ENCODE peak calls at places on chromosome 16, in nine cellular contexts. O, C, Y, M, P, V, U, T and Q are unnamed samples.

GRCh38 chr16:19284207-19284606 is 1.3 kb upstream of the CLEC19A start:
- DNase-seq in P (no peak), M (no peak), Y (peak), C (peak), V (no peak), O (peak), U (no peak), T (no peak), Q (no peak)

GRCh38 chr16:4933433-4933832 is 3.5 kb downstream of the PPL start:
- DNase-seq in M (no peak), O (no peak), C (no peak), P (no peak), V (no peak), Y (no peak), U (no peak), T (no peak), Q (no peak)

GRCh38 chr16:69179255-69180010 is 7.5 kb upstream of the SNTB2 start:
- DNase-seq in O (peak), V (peak), M (no peak), C (peak), U (peak), P (no peak), Y (peak), T (peak), Q (peak)

GRCh38 chr16:50210266-50211038 is 55.9 kb upstream of the ADCY7 start:
- DNase-seq in C (peak), P (peak), M (peak), Y (peak), V (peak), U (peak), O (no peak), T (peak), Q (peak)

GRCh38 chr16:4733211-4733742 is 794 bp downstream of the ANKS3 start:
- DNase-seq in C (no peak), T (no peak), O (no peak), V (no peak), Y (no peak), M (no peak), P (no peak), U (no peak), Q (no peak)

GRCh38 chr16:51538707-51539604 is 387.9 kb upstream of the SALL1 start:
- DNase-seq in V (no peak), M (no peak), T (peak), P (no peak), C (peak), U (no peak), O (peak), Y (no peak), Q (peak)

GRCh38 chr16:58025351-58026138 is at the start of gene MMP15:
- DNase-seq in V (peak), Y (peak), M (peak), T (peak), O (peak), U (no peak), P (peak), C (peak), Q (no peak)

GRCh38 chr16:87724490-87725291 is 41.1 kb downstream of the KLHDC4 start:
- DNase-seq in M (no peak), Y (no peak), O (no peak), T (no peak), P (no peak), V (no peak), U (no peak), C (no peak), Q (no peak)

GRCh38 chr16:59543641-59544040 is 809.5 kb upstream of the GOT2 start:
- DNase-seq in T (peak), V (no peak), C (peak), Y (no peak), U (no peak), P (no peak), O (peak), M (no peak), Q (peak)

GRCh38 chr16:48271728-48272127 is 24.4 kb upstream of the ABCC11 start:
- DNase-seq in V (no peak), U (no peak), M (no peak), O (no peak), T (peak), P (no peak), C (no peak), Y (no peak), Q (peak)

GRCh38 chr16:67961551-67961957 is 6.9 kb downstream of the SLC12A4 start:
- DNase-seq in P (no peak), Y (peak), V (no peak), U (no peak), M (no peak), O (peak), C (no peak), T (no peak), Q (no peak)

GRCh38 chr16:64098451-64098850 is 1023.4 kb downstream of the CDH11 start:
- DNase-seq in P (no peak), V (no peak), T (no peak), Y (no peak), O (no peak), M (no peak), C (no peak), U (no peak), Q (no peak)

GRCh38 chr16:12097523-12098428 is 121.2 kb downstream of the SNX29 start:
- DNase-seq in C (peak), Y (no peak), M (peak), U (peak), T (peak), O (peak), V (no peak), P (no peak), Q (no peak)

GRCh38 chr16:73565263-73565662 is 517.3 kb upstream of the ZFHX3 start:
- DNase-seq in U (no peak), P (no peak), O (no peak), V (no peak), Y (no peak), T (peak), M (no peak), C (no peak), Q (no peak)

GRCh38 chr16:11669380-11670146 is 1.3 kb downstream of the SNN start:
- DNase-seq in P (no peak), V (peak), T (peak), C (peak), Y (peak), U (peak), O (no peak), M (no peak), Q (peak)

GRCh38 chr16:73739049-73739769 is 557.4 kb upstream of the PSMD7 start:
- DNase-seq in M (no peak), U (no peak), T (no peak), V (no peak), P (no peak), C (no peak), O (no peak), Y (no peak), Q (no peak)

GRCh38 chr16:918068-918467 is 52.7 kb downstream of the LMF1 start:
- DNase-seq in P (no peak), T (no peak), Y (no peak), U (no peak), M (no peak), O (no peak), V (no peak), C (peak), Q (no peak)

GRCh38 chr16:86931410-86931941 is 353.1 kb downstream of the FOXL1 start:
- DNase-seq in Y (no peak), V (peak), O (peak), T (peak), P (no peak), M (no peak), C (peak), U (peak), Q (peak)

GRCh38 chr16:53913920-53914319 is 210.0 kb downstream of the FTO start:
- DNase-seq in V (no peak), U (no peak), O (no peak), Y (no peak), T (no peak), C (no peak), P (no peak), M (no peak), Q (no peak)

GRCh38 chr16:12341966-12342365 is 365.4 kb downstream of the SNX29 start:
- DNase-seq in T (no peak), M (no peak), Y (no peak), P (no peak), V (no peak), O (no peak), C (peak), U (no peak), Q (peak)

GRCh38 chr16:66175580-66175979 is 190.9 kb upstream of the CDH5 start:
- DNase-seq in C (no peak), V (no peak), O (no peak), P (no peak), Y (no peak), U (no peak), T (no peak), M (no peak), Q (no peak)

GRCh38 chr16:69918241-69918640 is 32.9 kb upstream of the CLEC18A start:
- DNase-seq in T (no peak), Y (no peak), O (no peak), V (no peak), M (no peak), P (no peak), C (peak), U (no peak), Q (peak)

GRCh38 chr16:4561565-4561964 is 5.4 kb downstream of the C16orf96 start:
- DNase-seq in M (no peak), V (no peak), P (no peak), U (no peak), Y (no peak), C (no peak), O (no peak), T (no peak), Q (no peak)

GRCh38 chr16:87028481-87029320 is 288.5 kb downstream of the C16orf95 start:
- DNase-seq in M (no peak), V (peak), P (no peak), C (no peak), U (no peak), O (no peak), T (no peak), Y (no peak), Q (no peak)

DNA sequence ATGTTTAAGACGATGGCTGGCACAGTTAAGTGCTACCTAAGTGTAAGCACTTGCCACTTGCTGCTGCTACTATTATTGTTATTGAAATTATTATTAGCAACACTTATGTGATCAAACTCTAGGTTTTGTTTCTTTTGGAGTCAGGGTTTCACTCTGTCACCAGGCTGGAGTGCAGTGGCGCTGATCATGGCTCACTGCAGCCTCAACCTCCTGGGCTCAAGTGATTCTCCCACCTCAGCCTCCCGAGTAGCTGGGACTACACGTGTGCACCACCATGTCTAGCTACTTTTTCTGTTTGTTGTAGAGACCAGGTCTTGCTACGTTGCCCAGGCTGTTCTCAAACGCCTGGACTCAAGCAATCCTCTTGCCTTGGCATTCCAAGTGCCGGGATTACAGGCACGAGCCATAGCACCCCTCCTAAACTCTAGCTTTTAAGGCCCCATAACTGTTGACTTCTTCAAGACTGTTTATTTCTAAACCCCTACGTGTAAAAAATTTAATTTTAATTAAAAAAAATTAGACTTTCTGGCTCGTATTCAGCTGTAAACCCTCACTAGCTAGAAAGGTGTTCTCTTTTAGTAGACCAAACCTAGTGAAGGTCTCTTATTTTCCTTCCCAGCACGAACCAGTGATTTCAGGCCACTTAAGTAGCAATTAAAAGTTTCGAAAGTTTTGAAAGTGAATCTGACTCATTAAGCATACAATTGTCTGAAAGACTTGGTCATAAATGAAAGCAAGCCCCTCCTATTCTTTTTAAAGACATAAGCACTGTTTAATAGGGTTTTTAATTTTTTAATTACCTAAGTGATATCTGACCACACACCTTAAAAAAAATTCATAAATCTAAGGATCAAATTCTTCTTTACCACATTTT is 11.7 kb upstream of the SCNN1B start:
- DNase-seq in U (no peak), P (no peak), Y (no peak), T (no peak), O (no peak), M (no peak), C (no peak), V (no peak), Q (no peak)
- TF ChIP-seq CTCF in U (no peak), P (no peak), Y (no peak), T (no peak), O (no peak), M (no peak), C (no peak), V (no peak), Q (no peak)

GRCh38 chr16:83200005-83200779 is 573.4 kb downstream of the CDH13 start:
- DNase-seq in O (peak), M (no peak), V (no peak), P (no peak), Y (no peak), C (peak), T (no peak), U (no peak), Q (no peak)
- TF ChIP-seq CTCF in O (no peak), M (peak), V (peak), P (peak), Y (no peak), C (no peak), T (no peak), U (no peak), Q (no peak)

DNA sequence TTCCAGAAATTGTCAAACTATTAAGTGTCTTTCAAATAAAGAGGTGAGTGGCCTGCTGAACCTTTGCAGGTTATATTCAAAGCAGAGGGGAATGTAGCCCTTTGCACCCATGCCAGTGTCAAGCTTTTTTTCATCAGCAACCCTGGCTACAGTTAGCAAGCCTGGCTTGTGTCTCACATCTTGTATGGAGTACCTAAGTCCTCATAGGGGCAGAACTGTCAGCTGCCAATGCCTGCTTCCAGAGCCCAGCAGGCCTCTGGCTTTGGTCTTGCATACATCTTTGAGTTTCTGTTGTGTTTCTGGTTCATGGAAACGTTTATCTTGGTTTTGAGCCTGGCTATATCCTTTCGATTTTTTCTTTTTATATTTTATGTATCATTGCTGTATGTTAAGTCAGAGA is 26.8 kb downstream of the REXO5 start:
- DNase-seq in P (no peak), C (no peak), T (no peak), V (no peak), M (no peak), U (no peak), O (no peak), Y (no peak), Q (no peak)
- TF ChIP-seq CTCF in P (no peak), C (no peak), T (no peak), V (no peak), M (no peak), U (no peak), O (no peak), Y (no peak), Q (no peak)

GRCh38 chr16:85286066-85286712 is 173.9 kb upstream of the CIBAR2 start:
- DNase-seq in U (peak), Y (no peak), V (peak), M (no peak), C (peak), P (no peak), O (no peak), T (peak), Q (peak)

GRCh38 chr16:85288341-85288868 is 176.1 kb upstream of the CIBAR2 start:
- DNase-seq in U (no peak), T (no peak), O (no peak), M (no peak), V (no peak), P (no peak), Y (no peak), C (no peak), Q (no peak)

GRCh38 chr16:85288869-85289660 is 176.8 kb upstream of the CIBAR2 start:
- DNase-seq in T (no peak), Y (no peak), P (no peak), V (no peak), O (no peak), U (no peak), C (no peak), M (no peak), Q (no peak)

GRCh38 chr16:85285681-85286065 is 173.4 kb upstream of the CIBAR2 start:
- DNase-seq in U (no peak), V (no peak), P (no peak), M (no peak), O (no peak), Y (no peak), C (peak), T (peak), Q (no peak)

GRCh38 chr16:85286970-85287814 is 174.9 kb upstream of the CIBAR2 start:
- DNase-seq in O (no peak), U (no peak), M (no peak), C (peak), V (peak), P (no peak), Y (no peak), T (peak), Q (peak)
- TF ChIP-seq CTCF in O (no peak), U (no peak), M (no peak), C (peak), V (no peak), P (no peak), Y (no peak), T (peak), Q (peak)

DNA sequence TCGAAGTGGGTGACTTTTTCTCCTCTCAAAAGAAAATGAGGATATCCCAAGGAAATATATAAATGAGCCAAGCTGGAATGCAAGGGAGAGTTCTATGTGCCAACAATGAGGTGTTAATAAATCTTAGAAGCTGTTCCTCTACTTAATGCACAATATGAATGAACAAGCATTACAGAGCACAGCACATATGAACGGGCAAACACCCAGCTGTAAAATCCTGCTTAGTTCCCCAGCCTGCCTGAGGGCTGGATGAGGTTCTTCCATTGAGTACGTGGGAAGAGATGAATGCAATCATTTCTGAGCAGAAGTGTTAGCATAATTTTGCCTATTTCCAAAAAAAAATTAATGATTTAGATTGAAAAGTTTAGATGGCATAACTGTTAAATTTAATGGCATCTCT is 58.1 kb downstream of the WDR59 start:
- DNase-seq in U (no peak), M (no peak), T (no peak), V (no peak), P (no peak), O (no peak), Y (no peak), C (no peak), Q (no peak)
- TF ChIP-seq CTCF in U (no peak), M (no peak), T (no peak), V (no peak), P (no peak), O (no peak), Y (no peak), C (no peak), Q (no peak)

GRCh38 chr16:80337786-80338185 is 203.0 kb upstream of the DYNLRB2 start:
- DNase-seq in T (no peak), O (no peak), M (no peak), U (no peak), V (no peak), Y (no peak), C (no peak), P (no peak), Q (no peak)

GRCh38 chr16:80346160-80346632 is 194.6 kb upstream of the DYNLRB2 start:
- DNase-seq in Y (no peak), C (peak), U (no peak), T (no peak), M (no peak), O (no peak), P (no peak), V (no peak), Q (no peak)

GRCh38 chr16:80347002-80347401 is 193.8 kb upstream of the DYNLRB2 start:
- DNase-seq in M (no peak), Y (no peak), T (no peak), U (no peak), V (no peak), C (no peak), O (no peak), P (no peak), Q (no peak)

GRCh38 chr16:80344570-80344969 is 196.2 kb upstream of the DYNLRB2 start:
- DNase-seq in Y (no peak), C (no peak), V (no peak), U (no peak), T (no peak), O (no peak), P (no peak), M (no peak), Q (no peak)

GRCh38 chr16:80341242-80341641 is 199.6 kb upstream of the DYNLRB2 start:
- DNase-seq in C (no peak), P (no peak), Y (no peak), U (no peak), M (no peak), T (no peak), V (no peak), O (no peak), Q (no peak)
- TF ChIP-seq CTCF in C (no peak), P (peak), Y (no peak), U (no peak), M (peak), T (no peak), V (no peak), O (no peak), Q (no peak)

GRCh38 chr16:65126845-65127624 is 5.2 kb upstream of the CDH11 start:
- DNase-seq in C (no peak), U (no peak), P (no peak), O (no peak), V (no peak), T (no peak), Y (no peak), M (no peak), Q (no peak)
- TF ChIP-seq CTCF in C (peak), U (no peak), P (peak), O (peak), V (peak), T (peak), Y (no peak), M (no peak), Q (peak)